ENCODE peak calls at places on chromosomes 1 and 21, in seven cellular contexts. Y is fibroblast of lung, X is left ventricle myocardium inferior, K is body of pancreas, H is ovary, R is kidney, Z is tibial nerve. V is an unnamed sample.

GRCh38 chr1:22406722-22407495 is 44.7 kb upstream of the ZBTB40 start:
- DNase-seq in Y (no peak), X (no peak), K (no peak), H (no peak), R (no peak), Z (no peak), V (no peak)

GRCh38 chr1:53137729-53138128 is 4.7 kb downstream of the SLC1A7 start:
- DNase-seq in Y (no peak), X (no peak), K (no peak), H (no peak), R (no peak), Z (no peak), V (no peak)

GRCh38 chr21:46217511-46218196 is 10.9 kb downstream of the LSS start:
- DNase-seq in Y (no peak), X (no peak), K (no peak), H (no peak), R (no peak), Z (no peak), V (no peak)

GRCh38 chr21:42845296-42845965 is 33.9 kb downstream of the WDR4 start:
- DNase-seq in Y (peak; percentile 32), X (peak; percentile 54), K (peak; percentile 69), H (peak; percentile 8), R (peak; percentile 77), Z (no peak), V (peak; percentile 18)

GRCh38 chr21:46555678-46556077 is 49.2 kb downstream of the S100B start:
- DNase-seq in Y (no peak), X (no peak), K (no peak), H (no peak), R (no peak), Z (no peak), V (no peak)

GRCh38 chr1:100009458-100009857 is 39.7 kb downstream of the SLC35A3 start:
- DNase-seq in Y (peak; percentile 22), X (no peak), K (no peak), H (no peak), R (no peak), Z (no peak), V (no peak)

GRCh38 chr1:27299385-27300252 is 22.3 kb upstream of the TMEM222 start:
- DNase-seq in Y (peak; percentile 99), X (peak; percentile 67), K (peak; percentile 34), H (peak; percentile 85), R (peak; percentile 79), Z (peak; percentile 36), V (peak; percentile 71)

GRCh38 chr1:116817582-116818064 is 63.4 kb downstream of the CD2 start:
- DNase-seq in Y (peak; percentile 21), X (no peak), K (peak; percentile 47), H (no peak), R (no peak), Z (no peak), V (peak; percentile 71)

GRCh38 chr1:53590581-53591515 is 131.6 kb downstream of the DMRTB1 start:
- DNase-seq in Y (peak; percentile 42), X (no peak), K (no peak), H (peak; percentile 22), R (no peak), Z (no peak), V (no peak)

GRCh38 chr1:49686107-49686506 is 337.6 kb downstream of the AGBL4 start:
- DNase-seq in Y (no peak), X (no peak), K (no peak), H (no peak), R (peak; percentile 23), Z (no peak), V (no peak)

DNA sequence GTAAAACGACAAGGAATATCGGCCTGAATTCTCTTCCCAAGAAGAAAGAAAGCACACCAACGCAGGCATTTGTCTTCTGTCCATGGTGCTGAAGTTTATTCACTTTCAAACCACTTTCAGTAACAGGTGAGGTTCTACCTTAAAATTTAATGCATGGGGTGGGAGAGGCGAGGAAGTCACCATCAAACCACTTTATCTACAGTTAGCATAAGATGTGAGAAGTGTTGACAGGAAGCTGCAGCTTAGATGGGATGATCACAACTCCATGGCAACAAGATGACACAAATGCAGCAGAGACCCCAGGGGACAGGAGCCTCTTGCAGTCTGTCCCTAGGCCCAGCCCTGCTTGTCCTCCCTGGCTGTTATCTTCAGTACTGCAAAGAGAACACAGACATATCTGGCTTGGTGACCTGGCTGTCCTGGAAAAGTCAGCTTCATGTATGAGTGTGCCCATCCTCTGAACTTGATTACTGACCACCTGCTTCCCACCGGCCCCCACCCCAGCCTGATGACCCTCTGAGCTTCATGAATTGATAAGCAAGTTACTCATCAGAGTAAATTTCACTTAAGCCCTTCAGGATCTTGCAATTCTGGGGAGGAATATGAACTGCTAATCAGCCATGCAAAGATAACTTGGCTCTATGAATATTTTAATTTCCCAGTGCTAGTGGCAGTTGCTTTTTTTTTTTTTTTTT is 1.8 kb downstream of the NPPA start:
- DNase-seq in Y (no peak), X (no peak), K (no peak), H (no peak), R (peak; percentile 18), Z (no peak), V (no peak)
- H3K4me3 ChIP-seq in Y (no peak overlapping the region), X (no peak overlapping the region), K (no peak overlapping the region), H (no peak overlapping the region), R (no peak overlapping the region), Z (no peak overlapping the region), V (no peak overlapping the region)

GRCh38 chr1:199168895-199169294 is 530.1 kb downstream of the PTPRC start:
- DNase-seq in Y (no peak), X (no peak), K (no peak), H (no peak), R (no peak), Z (no peak), V (no peak)

GRCh38 chr1:199170711-199171110 is 531.9 kb downstream of the PTPRC start:
- DNase-seq in Y (peak; percentile 20), X (no peak), K (no peak), H (no peak), R (no peak), Z (no peak), V (no peak)

GRCh38 chr1:199174336-199174735 is 535.5 kb downstream of the PTPRC start:
- DNase-seq in Y (no peak), X (no peak), K (no peak), H (no peak), R (no peak), Z (no peak), V (no peak)

GRCh38 chr1:199173356-199173755 is 534.5 kb downstream of the PTPRC start:
- DNase-seq in Y (peak; percentile 79), X (no peak), K (no peak), H (no peak), R (no peak), Z (no peak), V (no peak)

GRCh38 chr1:199172286-199173124 is 533.7 kb downstream of the PTPRC start:
- DNase-seq in Y (peak; percentile 32), X (no peak), K (no peak), H (no peak), R (no peak), Z (no peak), V (no peak)
- H3K4me1 ChIP-seq in Y (no peaks in the 10 kb centered on the region), X (no peaks in the 10 kb centered on the region), K (no peaks in the 10 kb centered on the region), H (no peaks in the 10 kb centered on the region), R (no peaks in the 10 kb centered on the region), Z (no peaks in the 10 kb centered on the region), V (no peaks in the 10 kb centered on the region)

GRCh38 chr1:170664283-170664827 is 424 bp downstream of the PRRX1 start:
- DNase-seq in Y (no peak), X (peak; percentile 34), K (peak; percentile 27), H (peak; percentile 33), R (peak; percentile 75), Z (no peak), V (peak; percentile 44)
- TF ChIP-seq CTCF in Y (no peak), X (no peak), K (no peak), H (no peak), R (no peak), Z (no peak), V (no peak)

GRCh38 chr1:183628537-183628936 is 7.0 kb downstream of the ARPC5 start:
- DNase-seq in Y (no peak), X (no peak), K (no peak), H (no peak), R (no peak), Z (no peak), V (no peak)
- H3K4me3 ChIP-seq in Y (no peak overlapping the region), X (no peak overlapping the region), K (no peak overlapping the region), H (no peak overlapping the region), R (no peak overlapping the region), Z (no peak overlapping the region), V (no peak overlapping the region)

DNA sequence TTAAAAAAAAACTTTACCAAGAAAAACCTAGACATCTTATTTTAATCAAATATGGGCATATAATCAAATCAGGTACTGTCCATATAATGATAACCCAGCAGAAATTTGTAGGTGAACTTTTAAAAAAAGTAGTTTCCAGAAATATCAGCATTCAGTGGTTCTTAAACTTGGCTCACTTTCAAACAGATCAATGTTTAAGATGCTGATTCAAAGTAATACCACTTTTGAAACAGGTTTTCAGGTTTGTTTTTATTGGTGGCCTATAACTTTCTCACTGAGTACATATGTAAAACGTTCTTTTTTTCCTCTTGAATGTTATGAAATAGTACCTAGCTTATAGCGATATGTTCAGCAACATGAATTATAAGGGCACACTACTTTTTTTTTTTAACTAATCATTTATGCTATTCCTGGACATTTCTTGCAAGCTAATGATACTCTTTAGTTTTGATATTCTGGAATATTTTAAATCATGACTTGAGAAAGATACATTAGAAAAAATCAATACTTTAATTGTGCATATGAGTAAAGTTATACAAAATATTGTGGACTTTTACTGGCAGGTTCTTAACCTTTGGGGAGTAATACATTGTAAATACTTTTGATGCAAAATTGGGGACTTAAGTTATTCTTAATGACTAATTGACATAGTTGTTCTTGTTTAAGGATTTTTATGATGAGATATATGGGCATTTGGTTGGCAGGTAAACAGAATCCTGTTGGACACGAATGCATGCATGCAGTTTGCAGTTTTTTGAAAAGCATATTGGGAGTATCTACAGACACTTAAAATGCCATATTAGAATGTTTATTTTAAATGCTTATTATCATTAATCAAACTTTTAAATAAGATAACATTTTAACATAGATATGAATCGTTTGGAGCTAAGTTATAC is 3.1 kb downstream of the NFIA start:
- DNase-seq in Y (no peak), X (no peak), K (no peak), H (no peak), R (no peak), Z (no peak), V (no peak)
- H3K4me1 ChIP-seq in Y (peaks cover 7% of the 10 kb centered on the region), X (peaks cover 89% of the 10 kb centered on the region), K (peaks cover 59% of the 10 kb centered on the region), H (peaks cover 2% of the 10 kb centered on the region), R (peaks cover 4% of the 10 kb centered on the region), Z (peaks cover 64% of the 10 kb centered on the region), V (peaks cover 12% of the 10 kb centered on the region)

GRCh38 chr1:11496551-11497080 is 17.7 kb downstream of the DISP3 start:
- DNase-seq in Y (no peak), X (no peak), K (no peak), H (no peak), R (peak; percentile 42), Z (no peak), V (no peak)
- TF ChIP-seq CTCF in Y (no peak), X (no peak), K (no peak), H (no peak), R (no peak), Z (no peak), V (no peak)